ENCODE peak calls at places on chromosomes 2 and 18, in six cellular contexts. One of them, this sample, is unnamed.

GRCh38 chr2:85735691-85736090 is 18.1 kb upstream of the ATOH8 start:
- DNase-seq in pancreas: no peak
- DNase-seq in brain microvascular endothelial cell: no peak
- DNase-seq in cardiac fibroblast: no peak
- DNase-seq in foreskin fibroblast: no peak
- DNase-seq in adipocyte: no peak
- DNase-seq in this sample: no peak

GRCh38 chr2:236656166-236656565 is 86.5 kb downstream of the ACKR3 start:
- DNase-seq in pancreas: no peak
- DNase-seq in brain microvascular endothelial cell: no peak
- DNase-seq in cardiac fibroblast: no peak
- DNase-seq in foreskin fibroblast: no peak
- DNase-seq in adipocyte: no peak
- DNase-seq in this sample: no peak

GRCh38 chr2:61134141-61134540 is 27.8 kb upstream of the C2orf74 start:
- DNase-seq in pancreas: no peak
- DNase-seq in brain microvascular endothelial cell: no peak
- DNase-seq in cardiac fibroblast: no peak
- DNase-seq in foreskin fibroblast: no peak
- DNase-seq in adipocyte: no peak
- DNase-seq in this sample: no peak

GRCh38 chr2:15591373-15591691 is 336 bp upstream of the DDX1 start:
- DNase-seq in pancreas: no peak
- DNase-seq in brain microvascular endothelial cell: no peak
- DNase-seq in cardiac fibroblast: no peak
- DNase-seq in foreskin fibroblast: no peak
- DNase-seq in adipocyte: no peak
- DNase-seq in this sample: no peak

GRCh38 chr18:9947248-9947647 is 33.4 kb downstream of the VAPA start:
- DNase-seq in pancreas: no peak
- DNase-seq in brain microvascular endothelial cell: no peak
- DNase-seq in cardiac fibroblast: peak
- DNase-seq in foreskin fibroblast: no peak
- DNase-seq in adipocyte: no peak
- DNase-seq in this sample: no peak

GRCh38 chr18:10270160-10270571 is 184.3 kb upstream of the APCDD1 start:
- DNase-seq in pancreas: peak
- DNase-seq in brain microvascular endothelial cell: peak
- DNase-seq in cardiac fibroblast: peak
- DNase-seq in foreskin fibroblast: peak
- DNase-seq in adipocyte: no peak
- DNase-seq in this sample: no peak

GRCh38 chr2:199303814-199304213 is 153.9 kb downstream of the SATB2 start:
- DNase-seq in pancreas: no peak
- DNase-seq in brain microvascular endothelial cell: peak
- DNase-seq in cardiac fibroblast: peak
- DNase-seq in foreskin fibroblast: peak
- DNase-seq in adipocyte: peak
- DNase-seq in this sample: peak

GRCh38 chr2:182941121-182941713 is 74.8 kb upstream of the FRZB start:
- DNase-seq in pancreas: no peak
- DNase-seq in brain microvascular endothelial cell: no peak
- DNase-seq in cardiac fibroblast: no peak
- DNase-seq in foreskin fibroblast: no peak
- DNase-seq in adipocyte: no peak
- DNase-seq in this sample: no peak

GRCh38 chr2:67566292-67566691 is 169.2 kb downstream of the ETAA1 start:
- DNase-seq in pancreas: peak
- DNase-seq in brain microvascular endothelial cell: no peak
- DNase-seq in cardiac fibroblast: no peak
- DNase-seq in foreskin fibroblast: no peak
- DNase-seq in adipocyte: no peak
- DNase-seq in this sample: no peak

GRCh38 chr2:23719721-23720120 is 207.2 kb downstream of the ATAD2B start:
- DNase-seq in pancreas: no peak
- DNase-seq in brain microvascular endothelial cell: no peak
- DNase-seq in cardiac fibroblast: no peak
- DNase-seq in foreskin fibroblast: no peak
- DNase-seq in adipocyte: no peak
- DNase-seq in this sample: no peak

GRCh38 chr2:241939541-241939940 is 70.0 kb downstream of the RTP5 start:
- DNase-seq in pancreas: no peak
- DNase-seq in brain microvascular endothelial cell: no peak
- DNase-seq in cardiac fibroblast: no peak
- DNase-seq in foreskin fibroblast: no peak
- DNase-seq in adipocyte: no peak
- DNase-seq in this sample: no peak

GRCh38 chr2:191056218-191056617 is 42.2 kb upstream of the STAT1 start:
- DNase-seq in pancreas: no peak
- DNase-seq in brain microvascular endothelial cell: no peak
- DNase-seq in cardiac fibroblast: no peak
- DNase-seq in foreskin fibroblast: no peak
- DNase-seq in adipocyte: no peak
- DNase-seq in this sample: no peak

GRCh38 chr18:62009521-62009920 is 116.7 kb upstream of the RNF152 start:
- DNase-seq in pancreas: no peak
- DNase-seq in brain microvascular endothelial cell: no peak
- DNase-seq in cardiac fibroblast: no peak
- DNase-seq in foreskin fibroblast: no peak
- DNase-seq in adipocyte: no peak
- DNase-seq in this sample: no peak

GRCh38 chr2:231621051-231621879 is 28.6 kb downstream of the TEX44 start:
- DNase-seq in pancreas: no peak
- DNase-seq in brain microvascular endothelial cell: no peak
- DNase-seq in cardiac fibroblast: no peak
- DNase-seq in foreskin fibroblast: no peak
- DNase-seq in adipocyte: no peak
- DNase-seq in this sample: no peak

GRCh38 chr2:240933048-240933965 is 27.2 kb downstream of the CROCC2 start:
- DNase-seq in pancreas: peak
- DNase-seq in brain microvascular endothelial cell: no peak
- DNase-seq in cardiac fibroblast: no peak
- DNase-seq in foreskin fibroblast: no peak
- DNase-seq in adipocyte: no peak
- DNase-seq in this sample: no peak

GRCh38 chr2:70833246-70833645 is 2.4 kb downstream of the CD207 start:
- DNase-seq in pancreas: no peak
- DNase-seq in brain microvascular endothelial cell: no peak
- DNase-seq in cardiac fibroblast: no peak
- DNase-seq in foreskin fibroblast: no peak
- DNase-seq in adipocyte: no peak
- DNase-seq in this sample: no peak

GRCh38 chr2:190340369-190340768 is 3.0 kb upstream of the INPP1 start:
- DNase-seq in pancreas: no peak
- DNase-seq in brain microvascular endothelial cell: peak
- DNase-seq in cardiac fibroblast: peak
- DNase-seq in foreskin fibroblast: peak
- DNase-seq in adipocyte: no peak
- DNase-seq in this sample: no peak

GRCh38 chr2:214934006-214934405 is 124.5 kb upstream of the BARD1 start:
- DNase-seq in pancreas: no peak
- DNase-seq in brain microvascular endothelial cell: peak
- DNase-seq in cardiac fibroblast: no peak
- DNase-seq in foreskin fibroblast: no peak
- DNase-seq in adipocyte: peak
- DNase-seq in this sample: no peak

GRCh38 chr2:147046473-147046872 is 798.4 kb upstream of the ACVR2A start:
- DNase-seq in pancreas: no peak
- DNase-seq in brain microvascular endothelial cell: no peak
- DNase-seq in cardiac fibroblast: no peak
- DNase-seq in foreskin fibroblast: no peak
- DNase-seq in adipocyte: no peak
- DNase-seq in this sample: no peak

GRCh38 chr2:35803133-35803532 is 552.4 kb upstream of the CRIM1 start:
- DNase-seq in pancreas: no peak
- DNase-seq in brain microvascular endothelial cell: no peak
- DNase-seq in cardiac fibroblast: no peak
- DNase-seq in foreskin fibroblast: no peak
- DNase-seq in adipocyte: no peak
- DNase-seq in this sample: no peak

GRCh38 chr2:193331701-193332100 is 1137.0 kb upstream of the TMEFF2 start:
- DNase-seq in pancreas: no peak
- DNase-seq in brain microvascular endothelial cell: no peak
- DNase-seq in cardiac fibroblast: no peak
- DNase-seq in foreskin fibroblast: no peak
- DNase-seq in adipocyte: peak
- DNase-seq in this sample: no peak

GRCh38 chr18:49784427-49785185 is 28.7 kb downstream of the ACAA2 start:
- DNase-seq in pancreas: no peak
- DNase-seq in brain microvascular endothelial cell: no peak
- DNase-seq in cardiac fibroblast: peak
- DNase-seq in foreskin fibroblast: no peak
- DNase-seq in adipocyte: peak
- DNase-seq in this sample: no peak

GRCh38 chr18:58402247-58402646 is 226.6 kb downstream of the ALPK2 start:
- DNase-seq in pancreas: peak
- DNase-seq in brain microvascular endothelial cell: peak
- DNase-seq in cardiac fibroblast: peak
- DNase-seq in foreskin fibroblast: no peak
- DNase-seq in adipocyte: peak
- DNase-seq in this sample: no peak

GRCh38 chr2:162457487-162457886 is 113.6 kb downstream of the GCA start:
- DNase-seq in pancreas: no peak
- DNase-seq in brain microvascular endothelial cell: no peak
- DNase-seq in cardiac fibroblast: no peak
- DNase-seq in foreskin fibroblast: no peak
- DNase-seq in adipocyte: no peak
- DNase-seq in this sample: no peak

GRCh38 chr2:177602611-177603164 is 210.1 kb downstream of the AGPS start:
- DNase-seq in pancreas: no peak
- DNase-seq in brain microvascular endothelial cell: no peak
- DNase-seq in cardiac fibroblast: no peak
- DNase-seq in foreskin fibroblast: no peak
- DNase-seq in adipocyte: no peak
- DNase-seq in this sample: no peak

GRCh38 chr2:9971105-9971818 is 19.8 kb downstream of the GRHL1 start:
- DNase-seq in pancreas: no peak
- DNase-seq in brain microvascular endothelial cell: no peak
- DNase-seq in cardiac fibroblast: no peak
- DNase-seq in foreskin fibroblast: peak
- DNase-seq in adipocyte: peak
- DNase-seq in this sample: no peak

GRCh38 chr18:76437011-76437410 is 58.0 kb downstream of the ZNF516 start:
- DNase-seq in pancreas: no peak
- DNase-seq in brain microvascular endothelial cell: no peak
- DNase-seq in cardiac fibroblast: no peak
- DNase-seq in foreskin fibroblast: no peak
- DNase-seq in adipocyte: no peak
- DNase-seq in this sample: no peak

GRCh38 chr2:221517362-221518121 is 54.6 kb downstream of the EPHA4 start:
- DNase-seq in pancreas: no peak
- DNase-seq in brain microvascular endothelial cell: peak
- DNase-seq in cardiac fibroblast: peak
- DNase-seq in foreskin fibroblast: peak
- DNase-seq in adipocyte: peak
- DNase-seq in this sample: peak

GRCh38 chr2:221518937-221519635 is 53.0 kb downstream of the EPHA4 start:
- DNase-seq in pancreas: no peak
- DNase-seq in brain microvascular endothelial cell: no peak
- DNase-seq in cardiac fibroblast: no peak
- DNase-seq in foreskin fibroblast: no peak
- DNase-seq in adipocyte: no peak
- DNase-seq in this sample: no peak

GRCh38 chr2:221518201-221518936 is 53.7 kb downstream of the EPHA4 start:
- DNase-seq in pancreas: no peak
- DNase-seq in brain microvascular endothelial cell: no peak
- DNase-seq in cardiac fibroblast: no peak
- DNase-seq in foreskin fibroblast: no peak
- DNase-seq in adipocyte: no peak
- DNase-seq in this sample: no peak

GRCh38 chr2:221514305-221515040 is 57.6 kb downstream of the EPHA4 start:
- DNase-seq in pancreas: no peak
- DNase-seq in brain microvascular endothelial cell: no peak
- DNase-seq in cardiac fibroblast: no peak
- DNase-seq in foreskin fibroblast: no peak
- DNase-seq in adipocyte: no peak
- DNase-seq in this sample: no peak

DNA sequence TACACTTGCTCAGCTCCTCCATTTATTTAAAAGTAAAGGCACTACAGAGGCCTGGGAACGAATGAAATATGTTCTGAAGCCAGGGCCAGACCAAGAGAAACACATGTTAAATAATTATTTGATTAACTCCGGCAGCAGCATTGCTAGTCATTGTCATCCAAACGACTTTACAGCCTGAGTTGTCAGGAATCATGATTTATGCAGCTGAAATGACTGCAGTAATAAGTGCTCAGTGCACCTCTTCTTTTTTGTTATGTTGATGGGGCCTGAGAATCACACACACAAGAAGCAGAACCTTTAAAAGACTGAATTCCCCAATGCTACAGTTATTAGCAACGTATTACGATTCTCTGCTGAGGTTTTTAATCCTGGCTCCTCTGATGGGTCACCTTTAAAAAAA is 58.9 kb downstream of the EPHA4 start:
- DNase-seq in pancreas: no peak
- DNase-seq in brain microvascular endothelial cell: no peak
- DNase-seq in cardiac fibroblast: no peak
- DNase-seq in foreskin fibroblast: no peak
- DNase-seq in adipocyte: no peak
- DNase-seq in this sample: no peak
- H3K4me3 ChIP-seq in pancreas: no peak
- H3K4me3 ChIP-seq in brain microvascular endothelial cell: no peak
- H3K4me3 ChIP-seq in cardiac fibroblast: no peak
- H3K4me3 ChIP-seq in foreskin fibroblast: no peak
- H3K4me3 ChIP-seq in adipocyte: no peak
- H3K4me3 ChIP-seq in this sample: no peak

DNA sequence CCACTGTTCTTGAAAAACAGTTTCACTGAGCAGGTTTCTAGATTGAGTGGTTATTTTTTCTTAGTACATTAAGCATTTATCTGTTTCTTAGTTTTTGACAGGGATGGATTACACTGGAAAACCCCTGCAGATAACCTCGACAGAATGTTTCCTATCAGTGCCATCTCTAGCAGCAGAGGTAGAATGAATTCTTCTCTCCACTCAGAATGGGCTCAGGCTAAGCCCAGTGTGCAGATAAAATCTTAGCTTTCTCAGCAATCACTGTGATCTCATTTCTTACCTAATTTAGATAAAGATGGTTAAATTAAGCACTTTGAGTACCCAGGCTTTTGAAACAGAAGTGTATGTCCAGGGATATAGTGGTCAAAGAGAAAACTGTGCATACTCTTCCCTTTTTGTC is 10.4 kb upstream of the AKAIN1 start:
- DNase-seq in pancreas: no peak
- DNase-seq in brain microvascular endothelial cell: no peak
- DNase-seq in cardiac fibroblast: no peak
- DNase-seq in foreskin fibroblast: no peak
- DNase-seq in adipocyte: no peak
- DNase-seq in this sample: no peak
- H3K4me3 ChIP-seq in pancreas: no peak
- H3K4me3 ChIP-seq in brain microvascular endothelial cell: no peak
- H3K4me3 ChIP-seq in cardiac fibroblast: no peak
- H3K4me3 ChIP-seq in foreskin fibroblast: no peak
- H3K4me3 ChIP-seq in adipocyte: no peak
- H3K4me3 ChIP-seq in this sample: no peak

GRCh38 chr2:46119453-46119852 is 177.8 kb upstream of the EPAS1 start:
- DNase-seq in pancreas: no peak
- DNase-seq in brain microvascular endothelial cell: no peak
- DNase-seq in cardiac fibroblast: peak
- DNase-seq in foreskin fibroblast: peak
- DNase-seq in adipocyte: peak
- DNase-seq in this sample: peak
- H3K4me3 ChIP-seq in pancreas: no peak
- H3K4me3 ChIP-seq in brain microvascular endothelial cell: no peak
- H3K4me3 ChIP-seq in cardiac fibroblast: no peak
- H3K4me3 ChIP-seq in foreskin fibroblast: no peak
- H3K4me3 ChIP-seq in adipocyte: peak
- H3K4me3 ChIP-seq in this sample: no peak

GRCh38 chr2:42125887-42126594 is 43.1 kb upstream of the EML4 start:
- DNase-seq in pancreas: no peak
- DNase-seq in brain microvascular endothelial cell: no peak
- DNase-seq in cardiac fibroblast: peak
- DNase-seq in foreskin fibroblast: no peak
- DNase-seq in adipocyte: no peak
- DNase-seq in this sample: no peak
- H3K4me3 ChIP-seq in pancreas: no peak
- H3K4me3 ChIP-seq in brain microvascular endothelial cell: no peak
- H3K4me3 ChIP-seq in cardiac fibroblast: no peak
- H3K4me3 ChIP-seq in foreskin fibroblast: no peak
- H3K4me3 ChIP-seq in adipocyte: peak
- H3K4me3 ChIP-seq in this sample: no peak